ENCODE peak calls at places on chromosomes 2 and 18, in seven cellular contexts. J is H1, K is right lobe of liver, A is Peyer's patch, M is stomach, C is K562, N is colonic mucosa. U is an unnamed sample.

GRCh38 chr2:80651435-80651834 is 346.9 kb upstream of the LRRTM1 start:
- DNase-seq in J (no peak), C (no peak), K (no peak), M (no peak), N (no peak), A (no peak), U (no peak)

GRCh38 chr2:86047575-86048382 is 57.9 kb downstream of the POLR1A start:
- DNase-seq in M (no peak), K (no peak), A (no peak), N (no peak), J (no peak), C (no peak), U (no peak)

GRCh38 chr2:229416116-229416694 is 145.1 kb upstream of the PID1 start:
- DNase-seq in C (no peak), K (no peak), M (peak; percentile 38), A (peak; percentile 79), N (peak; percentile 43), J (no peak), U (peak; percentile 84)

GRCh38 chr2:9074930-9075329 is 71.4 kb upstream of the MBOAT2 start:
- DNase-seq in A (no peak), N (no peak), C (no peak), K (no peak), J (peak; percentile 62), M (no peak), U (no peak)

GRCh38 chr18:23238152-23238531 is 102.9 kb downstream of the CABLES1 start:
- DNase-seq in A (peak; percentile 68), C (peak; percentile 42), K (no peak), M (peak; percentile 65), J (no peak), N (no peak), U (no peak)

GRCh38 chr2:55585451-55586079 is 31.9 kb downstream of the PPP4R3B start:
- DNase-seq in J (no peak), C (no peak), N (no peak), K (no peak), M (no peak), A (no peak), U (no peak)

GRCh38 chr18:48639772-48640432 is 101.1 kb downstream of the CTIF start:
- DNase-seq in M (no peak), K (no peak), N (no peak), J (no peak), A (no peak), C (peak; percentile 23), U (no peak)

GRCh38 chr2:71460595-71461303 is 7.4 kb downstream of the DYSF start:
- DNase-seq in K (peak; percentile 75), J (no peak), C (peak; percentile 49), A (no peak), M (no peak), N (no peak), U (no peak)

GRCh38 chr2:143254108-143254507 is 124.9 kb downstream of the ARHGAP15 start:
- DNase-seq in M (no peak), A (no peak), N (no peak), J (no peak), C (no peak), K (no peak), U (no peak)

GRCh38 chr18:77023115-77023782 is 109.3 kb downstream of the MBP start:
- DNase-seq in K (no peak), N (no peak), J (no peak), M (no peak), C (no peak), A (no peak), U (no peak)

GRCh38 chr2:71004857-71005256 is 10.2 kb upstream of the TEX261 start:
- DNase-seq in N (no peak), K (no peak), A (no peak), M (no peak), J (no peak), C (no peak), U (no peak)

GRCh38 chr2:44940053-44940494 is 1.4 kb upstream of the SIX3 start:
- DNase-seq in J (no peak), M (no peak), N (no peak), A (no peak), C (no peak), K (no peak), U (no peak)

GRCh38 chr2:61423714-61424113 is 47.2 kb downstream of the USP34 start:
- DNase-seq in C (no peak), A (no peak), M (no peak), N (no peak), J (no peak), K (no peak), U (no peak)

GRCh38 chr18:79599503-79599931 is 80.1 kb upstream of the CTDP1 start:
- DNase-seq in J (no peak), M (no peak), C (no peak), A (peak; percentile 34), N (no peak), K (peak; percentile 42), U (peak; percentile 36)

GRCh38 chr2:69643602-69644505 is at the start of gene AAK1:
- DNase-seq in N (peak; percentile 94), A (peak; percentile 95), K (peak; percentile 95), M (peak; percentile 91), J (no peak), C (peak; percentile 93), U (peak; percentile 93)
- TF ChIP-seq CTCF in N (no peak), A (peak; percentile 21), K (no peak), M (no peak), J (no peak), C (no peak), U (no peak)

GRCh38 chr2:161239416-161240109 is 68.7 kb upstream of the PSMD14 start:
- DNase-seq in J (no peak), C (no peak), M (no peak), A (peak; percentile 46), N (no peak), K (no peak), U (peak; percentile 46)
- H3K27ac ChIP-seq in J (no peak overlapping the region), C (no peak overlapping the region), M (peak overlapping the region; percentile 77), A (no peak overlapping the region), N (no peak overlapping the region), K (no peak overlapping the region), U (peak overlapping the region; percentile 26)

DNA sequence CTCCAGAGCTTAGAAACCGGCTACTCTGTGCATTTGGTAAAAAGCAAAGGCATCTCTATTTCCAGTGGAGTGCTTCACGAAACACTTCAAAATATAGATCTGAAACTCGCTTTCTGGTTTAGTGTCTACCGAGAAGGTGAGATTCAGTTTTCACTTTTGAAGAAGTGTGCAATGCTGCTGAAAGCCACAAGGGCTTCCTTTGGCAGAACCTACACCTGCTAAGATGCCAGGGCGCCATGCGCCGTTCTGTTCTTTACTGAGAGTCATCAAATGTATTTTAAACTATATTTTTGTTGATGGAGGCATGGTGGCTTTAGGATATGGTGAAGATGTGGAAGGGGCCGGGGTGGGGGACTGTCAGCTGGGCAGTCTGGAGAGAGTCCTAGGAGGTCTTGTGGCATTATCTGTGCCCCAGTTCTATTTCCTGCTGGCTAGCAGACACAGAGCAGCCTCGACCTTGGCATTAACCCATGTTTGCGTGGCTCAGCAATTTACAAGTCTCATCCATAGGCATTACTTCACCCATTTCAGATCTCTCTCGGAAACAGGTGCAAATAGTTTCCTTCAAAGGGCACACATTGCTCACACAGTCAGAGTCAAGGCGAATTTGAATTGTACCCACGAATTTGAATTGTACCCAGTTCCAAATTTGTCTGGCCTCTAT is 46.7 kb upstream of the KCNF1 start:
- DNase-seq in M (no peak), K (no peak), J (no peak), A (peak; percentile 54), C (no peak), N (no peak), U (no peak)
- TF ChIP-seq CTCF in M (no peak), K (no peak), J (no peak), A (peak; percentile 4), C (no peak), N (peak; percentile 24), U (peak; percentile 13)

GRCh38 chr2:218063541-218064295 is 5.3 kb upstream of the RUFY4 start:
- DNase-seq in N (no peak), J (no peak), A (peak; percentile 39), C (no peak), K (no peak), M (no peak), U (peak; percentile 61)

GRCh38 chr2:218060122-218060521 is 8.9 kb upstream of the RUFY4 start:
- DNase-seq in M (no peak), A (peak; percentile 17), N (no peak), C (no peak), K (no peak), J (no peak), U (no peak)

GRCh38 chr2:218060950-218061660 is 7.9 kb upstream of the RUFY4 start:
- DNase-seq in K (no peak), J (no peak), A (no peak), N (no peak), C (no peak), M (no peak), U (no peak)

GRCh38 chr2:218059289-218059688 is 9.8 kb upstream of the RUFY4 start:
- DNase-seq in J (no peak), A (no peak), C (no peak), M (no peak), K (no peak), N (no peak), U (no peak)
- H3K27ac ChIP-seq in J (no peak overlapping the region), A (no peak overlapping the region), C (no peak overlapping the region), M (no peak overlapping the region), K (no peak overlapping the region), N (no peak overlapping the region), U (no peak overlapping the region)

DNA sequence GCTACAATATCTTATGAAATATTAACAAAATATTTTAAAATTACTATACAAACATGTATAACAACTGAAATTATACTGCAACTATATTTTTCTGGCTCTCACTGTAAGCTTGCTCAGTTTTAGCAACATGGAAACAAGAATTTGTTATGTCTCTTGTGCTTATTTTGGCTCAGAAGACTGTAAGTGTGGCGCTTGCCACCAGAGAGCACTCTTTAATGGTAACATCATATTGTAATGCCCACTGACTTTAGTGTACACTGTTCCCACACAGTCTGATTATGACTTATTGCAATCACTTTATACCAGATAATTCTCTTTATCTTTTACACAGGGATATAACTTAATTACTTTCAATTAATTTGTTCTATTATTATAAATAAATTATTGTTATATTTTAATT is 1500.6 kb upstream of the TMEFF2 start:
- DNase-seq in A (no peak), M (no peak), N (no peak), J (no peak), C (no peak), K (no peak), U (no peak)
- TF ChIP-seq CTCF in A (no peak), M (no peak), N (no peak), J (no peak), C (peak; percentile 2), K (no peak), U (no peak)

GRCh38 chr18:57953883-57954282 is 90.1 kb upstream of the NEDD4L start:
- DNase-seq in N (peak; percentile 69), M (no peak), A (peak; percentile 83), C (no peak), J (no peak), K (no peak), U (no peak)
- H3K27ac ChIP-seq in N (no peak overlapping the region), M (no peak overlapping the region), A (no peak overlapping the region), C (no peak overlapping the region), J (no peak overlapping the region), K (no peak overlapping the region), U (no peak overlapping the region)